ENCODE peak calls at places on chromosomes 5 and 9, in five cellular contexts. One of them, this sample, is unnamed.

GRCh38 chr9:128729766-128730517 is 6.0 kb upstream of the ZDHHC12 start:
- DNase-seq in activated T-cell treated with anti-CD3 and anti-CD28 coated beads for 1 hour: no peak
- DNase-seq in posterior cingulate gyrus: no peak
- DNase-seq in MCF 10A: no peak
- DNase-seq in GM12892: no peak
- DNase-seq in this sample: no peak

GRCh38 chr5:95993261-95993660 is 31.6 kb upstream of the ELL2 start:
- DNase-seq in MCF 10A: no peak
- DNase-seq in posterior cingulate gyrus: no peak
- DNase-seq in GM12892: no peak
- DNase-seq in activated T-cell treated with anti-CD3 and anti-CD28 coated beads for 1 hour: no peak
- DNase-seq in this sample: no peak

GRCh38 chr9:114231218-114232090 is 76.1 kb downstream of the COL27A1 start:
- DNase-seq in activated T-cell treated with anti-CD3 and anti-CD28 coated beads for 1 hour: no peak
- DNase-seq in GM12892: no peak
- DNase-seq in posterior cingulate gyrus: no peak
- DNase-seq in MCF 10A: no peak
- DNase-seq in this sample: no peak

GRCh38 chr9:108142504-108143201 is 653.1 kb upstream of the KLF4 start:
- DNase-seq in MCF 10A: no peak
- DNase-seq in GM12892: no peak
- DNase-seq in posterior cingulate gyrus: peak; percentile 91
- DNase-seq in activated T-cell treated with anti-CD3 and anti-CD28 coated beads for 1 hour: no peak
- DNase-seq in this sample: no peak

GRCh38 chr9:131641618-131642495 is 96.5 kb downstream of the PRRT1B start:
- DNase-seq in posterior cingulate gyrus: peak; percentile 88
- DNase-seq in GM12892: no peak
- DNase-seq in MCF 10A: no peak
- DNase-seq in activated T-cell treated with anti-CD3 and anti-CD28 coated beads for 1 hour: no peak
- DNase-seq in this sample: no peak

GRCh38 chr9:124613849-124614248 is 106.7 kb upstream of the NR5A1 start:
- DNase-seq in activated T-cell treated with anti-CD3 and anti-CD28 coated beads for 1 hour: no peak
- DNase-seq in GM12892: no peak
- DNase-seq in MCF 10A: no peak
- DNase-seq in posterior cingulate gyrus: no peak
- DNase-seq in this sample: no peak

GRCh38 chr5:109352475-109352874 is 57.3 kb downstream of the PJA2 start:
- DNase-seq in posterior cingulate gyrus: no peak
- DNase-seq in GM12892: no peak
- DNase-seq in activated T-cell treated with anti-CD3 and anti-CD28 coated beads for 1 hour: no peak
- DNase-seq in MCF 10A: no peak
- DNase-seq in this sample: no peak

GRCh38 chr5:67244345-67244793 is 47.8 kb upstream of the CD180 start:
- DNase-seq in GM12892: no peak
- DNase-seq in activated T-cell treated with anti-CD3 and anti-CD28 coated beads for 1 hour: no peak
- DNase-seq in MCF 10A: peak; percentile 69
- DNase-seq in posterior cingulate gyrus: no peak
- DNase-seq in this sample: no peak

GRCh38 chr5:113273949-113274348 is 160.8 kb downstream of the TSSK1B start:
- DNase-seq in activated T-cell treated with anti-CD3 and anti-CD28 coated beads for 1 hour: no peak
- DNase-seq in GM12892: no peak
- DNase-seq in posterior cingulate gyrus: no peak
- DNase-seq in MCF 10A: no peak
- DNase-seq in this sample: no peak

GRCh38 chr9:125100822-125101221 is 42.5 kb downstream of the SCAI start:
- DNase-seq in GM12892: no peak
- DNase-seq in posterior cingulate gyrus: no peak
- DNase-seq in MCF 10A: no peak
- DNase-seq in activated T-cell treated with anti-CD3 and anti-CD28 coated beads for 1 hour: no peak
- DNase-seq in this sample: no peak

GRCh38 chr9:126423022-126423708 is 96.5 kb downstream of the MVB12B start:
- DNase-seq in GM12892: no peak
- DNase-seq in MCF 10A: no peak
- DNase-seq in activated T-cell treated with anti-CD3 and anti-CD28 coated beads for 1 hour: no peak
- DNase-seq in posterior cingulate gyrus: peak; percentile 68
- DNase-seq in this sample: no peak

GRCh38 chr9:32344551-32345182 is 39.8 kb upstream of the ACO1 start:
- DNase-seq in activated T-cell treated with anti-CD3 and anti-CD28 coated beads for 1 hour: no peak
- DNase-seq in GM12892: no peak
- DNase-seq in MCF 10A: peak; percentile 29
- DNase-seq in posterior cingulate gyrus: no peak
- DNase-seq in this sample: no peak

GRCh38 chr5:123422433-123423277 is 548 bp downstream of the CEP120 start:
- DNase-seq in GM12892: no peak
- DNase-seq in posterior cingulate gyrus: no peak
- DNase-seq in MCF 10A: peak; percentile 56
- DNase-seq in activated T-cell treated with anti-CD3 and anti-CD28 coated beads for 1 hour: no peak
- DNase-seq in this sample: peak; percentile 29

GRCh38 chr5:146425023-146425422 is 22.1 kb upstream of the TCERG1 start:
- DNase-seq in MCF 10A: no peak
- DNase-seq in posterior cingulate gyrus: no peak
- DNase-seq in GM12892: no peak
- DNase-seq in activated T-cell treated with anti-CD3 and anti-CD28 coated beads for 1 hour: no peak
- DNase-seq in this sample: no peak

GRCh38 chr9:130058154-130058553 is 4.4 kb downstream of the GPR107 start:
- DNase-seq in MCF 10A: no peak
- DNase-seq in activated T-cell treated with anti-CD3 and anti-CD28 coated beads for 1 hour: no peak
- DNase-seq in posterior cingulate gyrus: no peak
- DNase-seq in GM12892: no peak
- DNase-seq in this sample: no peak

GRCh38 chr5:2598503-2598902 is 153.0 kb downstream of the IRX2 start:
- DNase-seq in posterior cingulate gyrus: no peak
- DNase-seq in activated T-cell treated with anti-CD3 and anti-CD28 coated beads for 1 hour: no peak
- DNase-seq in MCF 10A: no peak
- DNase-seq in GM12892: no peak
- DNase-seq in this sample: no peak

GRCh38 chr9:7234144-7234543 is 476.4 kb downstream of the KDM4C start:
- DNase-seq in GM12892: peak; percentile 5
- DNase-seq in posterior cingulate gyrus: no peak
- DNase-seq in MCF 10A: peak; percentile 70
- DNase-seq in activated T-cell treated with anti-CD3 and anti-CD28 coated beads for 1 hour: no peak
- DNase-seq in this sample: peak; percentile 2

GRCh38 chr5:111670826-111671492 is 86.0 kb downstream of the NREP start:
- DNase-seq in MCF 10A: peak; percentile 79
- DNase-seq in posterior cingulate gyrus: no peak
- DNase-seq in activated T-cell treated with anti-CD3 and anti-CD28 coated beads for 1 hour: no peak
- DNase-seq in GM12892: no peak
- DNase-seq in this sample: no peak

GRCh38 chr9:109342878-109343277 is 22.0 kb upstream of the EPB41L4B start:
- DNase-seq in MCF 10A: no peak
- DNase-seq in posterior cingulate gyrus: no peak
- DNase-seq in activated T-cell treated with anti-CD3 and anti-CD28 coated beads for 1 hour: no peak
- DNase-seq in GM12892: no peak
- DNase-seq in this sample: no peak

GRCh38 chr5:31270396-31270795 is 76.9 kb downstream of the CDH6 start:
- DNase-seq in activated T-cell treated with anti-CD3 and anti-CD28 coated beads for 1 hour: no peak
- DNase-seq in posterior cingulate gyrus: no peak
- DNase-seq in GM12892: no peak
- DNase-seq in MCF 10A: peak; percentile 36
- DNase-seq in this sample: no peak

GRCh38 chr9:98479967-98480847 is 224.8 kb upstream of the TBC1D2 start:
- DNase-seq in posterior cingulate gyrus: no peak
- DNase-seq in activated T-cell treated with anti-CD3 and anti-CD28 coated beads for 1 hour: no peak
- DNase-seq in MCF 10A: peak; percentile 44
- DNase-seq in GM12892: no peak
- DNase-seq in this sample: no peak

GRCh38 chr5:150404991-150405816 is 7.5 kb downstream of the CD74 start:
- DNase-seq in MCF 10A: no peak
- DNase-seq in posterior cingulate gyrus: no peak
- DNase-seq in activated T-cell treated with anti-CD3 and anti-CD28 coated beads for 1 hour: no peak
- DNase-seq in GM12892: no peak
- DNase-seq in this sample: no peak

GRCh38 chr9:130328349-130328801 is 62.8 kb downstream of the HMCN2 start:
- DNase-seq in posterior cingulate gyrus: no peak
- DNase-seq in activated T-cell treated with anti-CD3 and anti-CD28 coated beads for 1 hour: no peak
- DNase-seq in MCF 10A: no peak
- DNase-seq in GM12892: no peak
- DNase-seq in this sample: no peak

GRCh38 chr5:83721878-83722779 is 1.5 kb upstream of the HAPLN1 start:
- DNase-seq in GM12892: peak; percentile 14
- DNase-seq in MCF 10A: no peak
- DNase-seq in posterior cingulate gyrus: peak; percentile 97
- DNase-seq in activated T-cell treated with anti-CD3 and anti-CD28 coated beads for 1 hour: no peak
- DNase-seq in this sample: no peak

GRCh38 chr9:69877852-69878507 is 57.4 kb downstream of the CFAP95 start:
- DNase-seq in activated T-cell treated with anti-CD3 and anti-CD28 coated beads for 1 hour: no peak
- DNase-seq in GM12892: no peak
- DNase-seq in posterior cingulate gyrus: no peak
- DNase-seq in MCF 10A: peak; percentile 63
- DNase-seq in this sample: peak; percentile 16

GRCh38 chr5:139088024-139088423 is 110.1 kb downstream of the SIL1 start:
- DNase-seq in posterior cingulate gyrus: no peak
- DNase-seq in MCF 10A: no peak
- DNase-seq in activated T-cell treated with anti-CD3 and anti-CD28 coated beads for 1 hour: no peak
- DNase-seq in GM12892: no peak
- DNase-seq in this sample: no peak

GRCh38 chr5:86665984-86666760 is 48.4 kb downstream of the COX7C start:
- DNase-seq in GM12892: no peak
- DNase-seq in activated T-cell treated with anti-CD3 and anti-CD28 coated beads for 1 hour: peak; percentile 1
- DNase-seq in MCF 10A: no peak
- DNase-seq in posterior cingulate gyrus: no peak
- DNase-seq in this sample: peak; percentile 17

GRCh38 chr5:149403923-149404745 is 25.0 kb upstream of the IL17B start:
- DNase-seq in MCF 10A: no peak
- DNase-seq in posterior cingulate gyrus: no peak
- DNase-seq in GM12892: no peak
- DNase-seq in activated T-cell treated with anti-CD3 and anti-CD28 coated beads for 1 hour: no peak
- DNase-seq in this sample: no peak

GRCh38 chr9:93955356-93956182 is 414 bp upstream of the BARX1 start:
- DNase-seq in posterior cingulate gyrus: peak; percentile 77
- DNase-seq in MCF 10A: no peak
- DNase-seq in activated T-cell treated with anti-CD3 and anti-CD28 coated beads for 1 hour: no peak
- DNase-seq in GM12892: no peak
- DNase-seq in this sample: peak; percentile 55

GRCh38 chr9:83425240-83425639 is 113.0 kb downstream of the FRMD3 start:
- DNase-seq in activated T-cell treated with anti-CD3 and anti-CD28 coated beads for 1 hour: no peak
- DNase-seq in posterior cingulate gyrus: no peak
- DNase-seq in MCF 10A: peak; percentile 15
- DNase-seq in GM12892: no peak
- DNase-seq in this sample: no peak

GRCh38 chr5:91150189-91150588 is 232.9 kb downstream of the ARRDC3 start:
- DNase-seq in activated T-cell treated with anti-CD3 and anti-CD28 coated beads for 1 hour: no peak
- DNase-seq in MCF 10A: peak; percentile 33
- DNase-seq in posterior cingulate gyrus: no peak
- DNase-seq in GM12892: no peak
- DNase-seq in this sample: no peak

GRCh38 chr5:38603691-38604090 is 47.2 kb upstream of the LIFR start:
- DNase-seq in posterior cingulate gyrus: no peak
- DNase-seq in GM12892: no peak
- DNase-seq in MCF 10A: no peak
- DNase-seq in activated T-cell treated with anti-CD3 and anti-CD28 coated beads for 1 hour: no peak
- DNase-seq in this sample: no peak

GRCh38 chr5:109965634-109966033 is 275.9 kb downstream of the MAN2A1 start:
- DNase-seq in posterior cingulate gyrus: no peak
- DNase-seq in MCF 10A: no peak
- DNase-seq in GM12892: no peak
- DNase-seq in activated T-cell treated with anti-CD3 and anti-CD28 coated beads for 1 hour: no peak
- DNase-seq in this sample: no peak

GRCh38 chr5:93275376-93275775 is 305.6 kb downstream of the NR2F1-AS1 start:
- DNase-seq in MCF 10A: no peak
- DNase-seq in GM12892: no peak
- DNase-seq in activated T-cell treated with anti-CD3 and anti-CD28 coated beads for 1 hour: no peak
- DNase-seq in posterior cingulate gyrus: no peak
- DNase-seq in this sample: no peak

This sample was measured in CD4-positive, alpha-beta memory T cell.